ENCODE peak calls at places on chromosomes 12 and 14, in four cellular contexts. T is Right ventricle myocardium superior, K is fibroblast of mammary gland, Y is RWPE1. R is an unnamed sample.

GRCh38 chr14:80959448-80960006 is 4.1 kb downstream of the TSHR start:
- DNase-seq in Y (no peak), T (no peak), K (no peak), R (no peak)

GRCh38 chr12:101877816-101878811 is 734 bp downstream of the DRAM1 start:
- DNase-seq in Y (peak), K (no peak), T (no peak), R (peak)

GRCh38 chr12:105672576-105672975 is 342.1 kb downstream of the C12orf75 start:
- DNase-seq in Y (no peak), T (peak), K (no peak), R (no peak)

GRCh38 chr12:52197371-52198231 is 5.8 kb upstream of the KRT80 start:
- DNase-seq in K (no peak), Y (no peak), T (peak), R (no peak)

GRCh38 chr12:2117541-2117940 is 64.8 kb downstream of the CACNA1C start:
- DNase-seq in K (no peak), T (no peak), Y (no peak), R (no peak)

GRCh38 chr14:102125546-102125945 is 14.2 kb upstream of the WDR20 start:
- DNase-seq in K (no peak), T (no peak), Y (peak), R (no peak)

GRCh38 chr14:49615776-49616175 is 4.7 kb downstream of the RPL36AL start:
- DNase-seq in Y (no peak), K (no peak), T (no peak), R (peak)

GRCh38 chr14:55025948-55026347 is 951 bp downstream of the WDHD1 start:
- DNase-seq in K (no peak), T (no peak), Y (no peak), R (no peak)

GRCh38 chr12:7937867-7938506 is 2.0 kb upstream of the SLC2A3 start:
- DNase-seq in T (no peak), Y (no peak), K (peak), R (no peak)

GRCh38 chr12:81337891-81338290 is 260.0 kb downstream of the ACSS3 start:
- DNase-seq in Y (no peak), K (peak), T (no peak), R (no peak)

GRCh38 chr12:108856428-108857157 is 790 bp downstream of the SSH1 start:
- DNase-seq in K (peak), Y (no peak), T (peak), R (peak)

GRCh38 chr14:90517431-90517841 is 120.6 kb downstream of the CALM1 start:
- DNase-seq in K (no peak), Y (no peak), T (no peak), R (no peak)

GRCh38 chr12:107144990-107145389 is 51.6 kb upstream of the CRY1 start:
- DNase-seq in T (no peak), Y (peak), K (no peak), R (no peak)

GRCh38 chr12:78120866-78121590 is 290.3 kb downstream of the NAV3 start:
- DNase-seq in Y (no peak), T (no peak), K (peak), R (no peak)

GRCh38 chr14:54901380-54902142 is 1.1 kb downstream of the GCH1 start:
- DNase-seq in T (no peak), K (no peak), Y (peak), R (no peak)

GRCh38 chr14:63952933-63953437 is 100.2 kb downstream of the SYNE2 start:
- DNase-seq in T (no peak), K (peak), Y (no peak), R (no peak)

GRCh38 chr12:128853321-128854197 is at the start of gene GLT1D1:
- DNase-seq in K (no peak), T (no peak), Y (no peak), R (no peak)

GRCh38 chr14:81430284-81430683 is 30.2 kb upstream of the STON2 start:
- DNase-seq in K (no peak), T (no peak), Y (no peak), R (no peak)

GRCh38 chr12:130491421-130492357 is 154.0 kb downstream of the PIWIL1 start:
- DNase-seq in Y (no peak), K (no peak), T (no peak), R (no peak)

GRCh38 chr12:24546084-24546483 is 402.8 kb downstream of the BCAT1 start:
- DNase-seq in K (no peak), T (no peak), Y (no peak), R (no peak)

GRCh38 chr14:76287063-76287462 is 88.9 kb upstream of the ESRRB start:
- DNase-seq in K (no peak), T (no peak), Y (no peak), R (no peak)

GRCh38 chr14:64861916-64862315 is 17.8 kb downstream of the SPTB start:
- DNase-seq in T (no peak), K (no peak), Y (no peak), R (no peak)

GRCh38 chr12:28114488-28114887 is 75.8 kb upstream of the CCDC91 start:
- DNase-seq in K (peak), T (no peak), Y (peak), R (peak)

R was measured in mammary epithelial cell.